ENCODE peak calls at places on chromosomes 11 and 22, in nine cellular contexts. One of them, this sample, is unnamed.
A peak's percentile ranks its signal among the peaks of the same experiment; 100 is the strongest.

GRCh38 chr11:118996926-118997626 is 862 bp upstream of the CENATAC start:
- DNase-seq in GM23338: peak; percentile 63
- DNase-seq in GM23248: peak; percentile 66
- DNase-seq in MM.1S: peak; percentile 34
- DNase-seq in neural progenitor cell: peak; percentile 18
- DNase-seq in PC-3: peak; percentile 31
- DNase-seq in HCT116: no peak
- DNase-seq in OCI-LY7: peak; percentile 69
- DNase-seq in SK-N-SH: peak; percentile 66
- DNase-seq in this sample: no peak

GRCh38 chr11:68258363-68258765 is 13.4 kb downstream of the C11orf24 start:
- DNase-seq in SK-N-SH: no peak
- DNase-seq in GM23248: no peak
- DNase-seq in neural progenitor cell: no peak
- DNase-seq in PC-3: no peak
- DNase-seq in MM.1S: no peak
- DNase-seq in GM23338: no peak
- DNase-seq in OCI-LY7: no peak
- DNase-seq in HCT116: no peak
- DNase-seq in this sample: no peak

GRCh38 chr22:48089601-48090331 is 1327.3 kb downstream of the TBC1D22A start:
- DNase-seq in OCI-LY7: no peak
- DNase-seq in HCT116: no peak
- DNase-seq in GM23338: no peak
- DNase-seq in SK-N-SH: no peak
- DNase-seq in PC-3: peak; percentile 18
- DNase-seq in MM.1S: no peak
- DNase-seq in neural progenitor cell: no peak
- DNase-seq in GM23248: peak; percentile 52
- DNase-seq in this sample: peak; percentile 61

GRCh38 chr22:32788884-32789624 is 12.5 kb upstream of the TIMP3 start:
- DNase-seq in HCT116: no peak
- DNase-seq in neural progenitor cell: no peak
- DNase-seq in GM23338: no peak
- DNase-seq in SK-N-SH: no peak
- DNase-seq in OCI-LY7: no peak
- DNase-seq in MM.1S: no peak
- DNase-seq in GM23248: peak; percentile 74
- DNase-seq in PC-3: no peak
- DNase-seq in this sample: no peak

GRCh38 chr11:108224908-108225786 is 2.3 kb downstream of the ATM start:
- DNase-seq in neural progenitor cell: no peak
- DNase-seq in GM23248: peak; percentile 28
- DNase-seq in MM.1S: no peak
- DNase-seq in SK-N-SH: no peak
- DNase-seq in OCI-LY7: peak; percentile 81
- DNase-seq in GM23338: no peak
- DNase-seq in HCT116: no peak
- DNase-seq in PC-3: no peak
- DNase-seq in this sample: no peak

GRCh38 chr22:40193429-40194421 is 16.0 kb downstream of the TNRC6B start:
- DNase-seq in SK-N-SH: no peak
- DNase-seq in neural progenitor cell: peak; percentile 55
- DNase-seq in OCI-LY7: no peak
- DNase-seq in HCT116: no peak
- DNase-seq in GM23248: peak; percentile 33
- DNase-seq in PC-3: peak; percentile 31
- DNase-seq in MM.1S: no peak
- DNase-seq in GM23338: peak; percentile 94
- DNase-seq in this sample: peak; percentile 60

GRCh38 chr11:69213964-69214363 is 58.2 kb downstream of the SMIM38 start:
- DNase-seq in neural progenitor cell: no peak
- DNase-seq in MM.1S: no peak
- DNase-seq in GM23338: no peak
- DNase-seq in SK-N-SH: no peak
- DNase-seq in OCI-LY7: no peak
- DNase-seq in GM23248: no peak
- DNase-seq in PC-3: no peak
- DNase-seq in HCT116: no peak
- DNase-seq in this sample: no peak

GRCh38 chr11:10379022-10379421 is 74.1 kb downstream of the ADM start:
- DNase-seq in HCT116: no peak
- DNase-seq in GM23248: no peak
- DNase-seq in MM.1S: peak; percentile 11
- DNase-seq in GM23338: peak; percentile 69
- DNase-seq in SK-N-SH: no peak
- DNase-seq in PC-3: peak; percentile 43
- DNase-seq in OCI-LY7: no peak
- DNase-seq in neural progenitor cell: peak; percentile 55
- DNase-seq in this sample: peak; percentile 54

GRCh38 chr11:11608783-11609232 is 13.0 kb downstream of the GALNT18 start:
- DNase-seq in neural progenitor cell: no peak
- DNase-seq in GM23338: no peak
- DNase-seq in OCI-LY7: no peak
- DNase-seq in SK-N-SH: peak; percentile 28
- DNase-seq in MM.1S: peak; percentile 26
- DNase-seq in GM23248: peak; percentile 63
- DNase-seq in PC-3: peak; percentile 77
- DNase-seq in HCT116: no peak
- DNase-seq in this sample: no peak

GRCh38 chr22:39248254-39248653 is 3.5 kb upstream of the PDGFB start:
- DNase-seq in GM23248: no peak
- DNase-seq in GM23338: no peak
- DNase-seq in neural progenitor cell: no peak
- DNase-seq in SK-N-SH: no peak
- DNase-seq in OCI-LY7: no peak
- DNase-seq in MM.1S: no peak
- DNase-seq in PC-3: no peak
- DNase-seq in HCT116: no peak
- DNase-seq in this sample: no peak

GRCh38 chr22:50299724-50300619 is 7.5 kb downstream of the PLXNB2 start:
- DNase-seq in OCI-LY7: no peak
- DNase-seq in neural progenitor cell: peak; percentile 67
- DNase-seq in GM23248: peak; percentile 43
- DNase-seq in MM.1S: no peak
- DNase-seq in PC-3: no peak
- DNase-seq in GM23338: peak; percentile 91
- DNase-seq in SK-N-SH: no peak
- DNase-seq in HCT116: no peak
- DNase-seq in this sample: peak; percentile 77

GRCh38 chr22:37262346-37262745 is 18.3 kb upstream of the RAC2 start:
- DNase-seq in MM.1S: no peak
- DNase-seq in GM23338: no peak
- DNase-seq in neural progenitor cell: no peak
- DNase-seq in PC-3: no peak
- DNase-seq in OCI-LY7: no peak
- DNase-seq in GM23248: no peak
- DNase-seq in SK-N-SH: no peak
- DNase-seq in HCT116: no peak
- DNase-seq in this sample: no peak

GRCh38 chr11:62497132-62497915 is 49.3 kb downstream of the AHNAK start:
- DNase-seq in MM.1S: no peak
- DNase-seq in neural progenitor cell: peak; percentile 74
- DNase-seq in GM23338: peak; percentile 78
- DNase-seq in HCT116: peak; percentile 74
- DNase-seq in GM23248: peak; percentile 87
- DNase-seq in OCI-LY7: peak; percentile 26
- DNase-seq in PC-3: peak; percentile 87
- DNase-seq in SK-N-SH: peak; percentile 66
- DNase-seq in this sample: peak; percentile 55

GRCh38 chr11:16791494-16791961 is 53.1 kb downstream of the C11orf58 start:
- DNase-seq in GM23338: no peak
- DNase-seq in SK-N-SH: no peak
- DNase-seq in neural progenitor cell: no peak
- DNase-seq in OCI-LY7: no peak
- DNase-seq in PC-3: peak; percentile 88
- DNase-seq in HCT116: peak; percentile 62
- DNase-seq in MM.1S: no peak
- DNase-seq in GM23248: peak; percentile 95
- DNase-seq in this sample: peak; percentile 75

GRCh38 chr11:61817471-61818202 is 834 bp upstream of the FADS1 start:
- DNase-seq in MM.1S: no peak
- DNase-seq in OCI-LY7: no peak
- DNase-seq in GM23248: no peak
- DNase-seq in PC-3: peak; percentile 7
- DNase-seq in SK-N-SH: no peak
- DNase-seq in neural progenitor cell: no peak
- DNase-seq in HCT116: no peak
- DNase-seq in GM23338: no peak
- DNase-seq in this sample: no peak

GRCh38 chr11:134034496-134035381 is 34.1 kb upstream of the JAM3 start:
- DNase-seq in GM23338: no peak
- DNase-seq in PC-3: peak; percentile 17
- DNase-seq in HCT116: no peak
- DNase-seq in GM23248: peak; percentile 60
- DNase-seq in SK-N-SH: no peak
- DNase-seq in MM.1S: no peak
- DNase-seq in neural progenitor cell: no peak
- DNase-seq in OCI-LY7: no peak
- DNase-seq in this sample: no peak

GRCh38 chr11:77115181-77115611 is 12.6 kb downstream of the OMP start:
- DNase-seq in SK-N-SH: no peak
- DNase-seq in neural progenitor cell: no peak
- DNase-seq in OCI-LY7: no peak
- DNase-seq in GM23338: peak; percentile 75
- DNase-seq in MM.1S: no peak
- DNase-seq in HCT116: no peak
- DNase-seq in GM23248: no peak
- DNase-seq in PC-3: peak; percentile 25
- DNase-seq in this sample: no peak

GRCh38 chr22:33544707-33545106 is 375.6 kb downstream of the LARGE1 start:
- DNase-seq in SK-N-SH: no peak
- DNase-seq in PC-3: no peak
- DNase-seq in HCT116: no peak
- DNase-seq in OCI-LY7: no peak
- DNase-seq in GM23338: no peak
- DNase-seq in GM23248: peak; percentile 57
- DNase-seq in neural progenitor cell: no peak
- DNase-seq in MM.1S: peak; percentile 30
- DNase-seq in this sample: no peak

DNA sequence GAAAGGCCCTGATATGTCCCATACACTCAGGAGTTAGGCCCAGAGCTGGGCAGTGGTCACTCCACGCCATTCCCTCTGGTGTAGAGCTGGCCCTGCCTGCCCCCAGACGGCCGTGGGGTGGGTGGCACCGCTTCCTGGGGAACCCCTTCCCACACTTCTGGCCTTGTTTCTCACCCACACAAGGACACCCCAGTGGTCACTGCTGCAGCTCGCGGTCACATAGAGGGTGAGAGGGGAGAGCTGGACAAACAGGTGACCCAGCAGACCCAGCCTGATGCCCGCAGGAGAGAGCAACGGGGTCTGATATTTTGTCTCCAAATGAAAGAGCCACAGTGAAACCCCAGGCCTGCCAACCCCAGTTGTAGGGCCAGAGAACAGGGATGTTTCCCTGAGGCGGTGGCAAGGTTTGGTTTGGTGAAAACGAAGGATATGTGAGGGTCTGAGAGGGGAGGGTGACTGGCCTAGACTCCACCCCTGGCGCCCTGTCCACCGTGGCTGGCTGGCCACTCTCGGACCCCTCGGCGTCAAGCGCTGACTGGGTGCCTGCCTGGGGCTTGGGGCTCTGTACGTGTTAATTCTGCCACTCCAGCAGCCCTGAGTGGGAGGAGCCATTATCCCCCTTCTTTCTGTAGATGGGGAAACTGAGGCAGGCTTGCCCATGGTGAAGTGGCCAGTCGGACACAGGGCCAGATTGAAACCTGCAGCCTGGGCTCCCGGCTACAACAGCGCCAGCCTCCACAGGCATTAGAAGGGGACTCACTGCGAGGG is 71.0 kb upstream of the PPARA start:
- DNase-seq in OCI-LY7: no peak
- DNase-seq in HCT116: no peak
- DNase-seq in MM.1S: no peak
- DNase-seq in SK-N-SH: no peak
- DNase-seq in GM23248: peak; percentile 56
- DNase-seq in GM23338: no peak
- DNase-seq in PC-3: no peak
- DNase-seq in neural progenitor cell: no peak
- DNase-seq in this sample: no peak
- H3K4me3 ChIP-seq in OCI-LY7: no peak overlapping the region
- H3K4me3 ChIP-seq in HCT116: peak overlapping the region; percentile 60
- H3K4me3 ChIP-seq in MM.1S: no peak overlapping the region
- H3K4me3 ChIP-seq in SK-N-SH: peak overlapping the region; percentile 90
- H3K4me3 ChIP-seq in GM23248: peak overlapping the region; percentile 97
- H3K4me3 ChIP-seq in GM23338: no peak overlapping the region
- H3K4me3 ChIP-seq in PC-3: peak overlapping the region; percentile 94
- H3K4me3 ChIP-seq in neural progenitor cell: no peak overlapping the region
- H3K4me3 ChIP-seq in this sample: no peak overlapping the region

GRCh38 chr11:27201454-27202302 is 161.1 kb downstream of the BBOX1 start:
- DNase-seq in SK-N-SH: peak; percentile 47
- DNase-seq in PC-3: peak; percentile 96
- DNase-seq in OCI-LY7: peak; percentile 41
- DNase-seq in neural progenitor cell: no peak
- DNase-seq in GM23248: peak; percentile 87
- DNase-seq in GM23338: peak; percentile 32
- DNase-seq in HCT116: no peak
- DNase-seq in MM.1S: no peak
- DNase-seq in this sample: peak; percentile 96
- TF ChIP-seq EZH2phosphoT487 in SK-N-SH: no peak
- TF ChIP-seq EZH2phosphoT487 in PC-3: no peak
- TF ChIP-seq EZH2phosphoT487 in OCI-LY7: no peak
- TF ChIP-seq EZH2phosphoT487 in neural progenitor cell: no peak
- TF ChIP-seq EZH2phosphoT487 in GM23248: no peak
- TF ChIP-seq EZH2phosphoT487 in GM23338: no peak
- TF ChIP-seq EZH2phosphoT487 in HCT116: no peak
- TF ChIP-seq EZH2phosphoT487 in MM.1S: no peak
- TF ChIP-seq EZH2phosphoT487 in this sample: no peak

GRCh38 chr11:86641537-86642270 is 30.7 kb downstream of the ME3 start:
- DNase-seq in PC-3: no peak
- DNase-seq in MM.1S: no peak
- DNase-seq in SK-N-SH: no peak
- DNase-seq in GM23338: no peak
- DNase-seq in GM23248: no peak
- DNase-seq in OCI-LY7: no peak
- DNase-seq in neural progenitor cell: no peak
- DNase-seq in HCT116: no peak
- DNase-seq in this sample: no peak
- H3K4me3 ChIP-seq in PC-3: no peak overlapping the region
- H3K4me3 ChIP-seq in MM.1S: no peak overlapping the region
- H3K4me3 ChIP-seq in SK-N-SH: no peak overlapping the region
- H3K4me3 ChIP-seq in GM23338: no peak overlapping the region
- H3K4me3 ChIP-seq in GM23248: no peak overlapping the region
- H3K4me3 ChIP-seq in OCI-LY7: no peak overlapping the region
- H3K4me3 ChIP-seq in neural progenitor cell: no peak overlapping the region
- H3K4me3 ChIP-seq in HCT116: no peak overlapping the region
- H3K4me3 ChIP-seq in this sample: no peak overlapping the region

GRCh38 chr11:115222218-115222862 is 281.9 kb downstream of the CADM1 start:
- DNase-seq in GM23338: peak; percentile 28
- DNase-seq in MM.1S: peak; percentile 95
- DNase-seq in neural progenitor cell: peak; percentile 34
- DNase-seq in HCT116: no peak
- DNase-seq in GM23248: peak; percentile 83
- DNase-seq in SK-N-SH: no peak
- DNase-seq in PC-3: peak; percentile 44
- DNase-seq in OCI-LY7: peak; percentile 68
- DNase-seq in this sample: no peak
- TF ChIP-seq EZH2phosphoT487 in GM23338: no peak
- TF ChIP-seq EZH2phosphoT487 in MM.1S: no peak
- TF ChIP-seq EZH2phosphoT487 in neural progenitor cell: no peak
- TF ChIP-seq EZH2phosphoT487 in HCT116: no peak
- TF ChIP-seq EZH2phosphoT487 in GM23248: no peak
- TF ChIP-seq EZH2phosphoT487 in SK-N-SH: no peak
- TF ChIP-seq EZH2phosphoT487 in PC-3: no peak
- TF ChIP-seq EZH2phosphoT487 in OCI-LY7: no peak
- TF ChIP-seq EZH2phosphoT487 in this sample: no peak

This sample was measured in hepatocyte.